ENCODE peak calls at places on chromosomes 7 and 10, in eight cellular contexts. One of them, this sample, is unnamed.

GRCh38 chr10:29737209-29737565 is 102.4 kb upstream of the SVIL start:
- DNase-seq in ovary: no peak
- DNase-seq in adrenal gland: no peak
- DNase-seq in A549: no peak
- DNase-seq in body of pancreas: no peak
- DNase-seq in esophagus squamous epithelium: no peak
- DNase-seq in tibial nerve: no peak
- DNase-seq in uterus: no peak
- DNase-seq in this sample: no peak

GRCh38 chr10:12720217-12720981 is 281.1 kb downstream of the CCDC3 start:
- DNase-seq in ovary: peak
- DNase-seq in adrenal gland: peak
- DNase-seq in A549: peak
- DNase-seq in body of pancreas: peak
- DNase-seq in esophagus squamous epithelium: no peak
- DNase-seq in tibial nerve: peak
- DNase-seq in uterus: peak
- DNase-seq in this sample: peak

GRCh38 chr10:6878067-6878412 is 298.0 kb upstream of the PRKCQ start:
- DNase-seq in ovary: no peak
- DNase-seq in adrenal gland: no peak
- DNase-seq in A549: peak
- DNase-seq in body of pancreas: no peak
- DNase-seq in esophagus squamous epithelium: no peak
- DNase-seq in tibial nerve: no peak
- DNase-seq in uterus: no peak
- DNase-seq in this sample: peak

GRCh38 chr10:28492093-28492492 is 40.8 kb upstream of the WAC start:
- DNase-seq in ovary: no peak
- DNase-seq in adrenal gland: no peak
- DNase-seq in A549: no peak
- DNase-seq in body of pancreas: no peak
- DNase-seq in esophagus squamous epithelium: no peak
- DNase-seq in tibial nerve: no peak
- DNase-seq in uterus: no peak
- DNase-seq in this sample: no peak

GRCh38 chr7:16129431-16130126 is 291.8 kb downstream of the CRPPA start:
- DNase-seq in ovary: no peak
- DNase-seq in adrenal gland: no peak
- DNase-seq in A549: peak
- DNase-seq in body of pancreas: no peak
- DNase-seq in esophagus squamous epithelium: no peak
- DNase-seq in tibial nerve: no peak
- DNase-seq in uterus: no peak
- DNase-seq in this sample: no peak

GRCh38 chr7:75983471-75984129 is 10.8 kb downstream of the TMEM120A start:
- DNase-seq in ovary: no peak
- DNase-seq in adrenal gland: peak
- DNase-seq in A549: no peak
- DNase-seq in body of pancreas: no peak
- DNase-seq in esophagus squamous epithelium: no peak
- DNase-seq in tibial nerve: no peak
- DNase-seq in uterus: no peak
- DNase-seq in this sample: no peak

GRCh38 chr10:102629661-102630614 is 14.3 kb upstream of the TRIM8 start:
- DNase-seq in ovary: no peak
- DNase-seq in adrenal gland: no peak
- DNase-seq in A549: peak
- DNase-seq in body of pancreas: no peak
- DNase-seq in esophagus squamous epithelium: no peak
- DNase-seq in tibial nerve: no peak
- DNase-seq in uterus: no peak
- DNase-seq in this sample: no peak

GRCh38 chr7:134114992-134115391 is 12.1 kb upstream of the LRGUK start:
- DNase-seq in ovary: no peak
- DNase-seq in adrenal gland: no peak
- DNase-seq in A549: no peak
- DNase-seq in body of pancreas: no peak
- DNase-seq in esophagus squamous epithelium: no peak
- DNase-seq in tibial nerve: no peak
- DNase-seq in uterus: no peak
- DNase-seq in this sample: no peak

GRCh38 chr10:27192284-27192683 is 37.1 kb downstream of the MASTL start:
- DNase-seq in ovary: no peak
- DNase-seq in adrenal gland: peak
- DNase-seq in A549: peak
- DNase-seq in body of pancreas: no peak
- DNase-seq in esophagus squamous epithelium: no peak
- DNase-seq in tibial nerve: no peak
- DNase-seq in uterus: no peak
- DNase-seq in this sample: no peak

GRCh38 chr7:158137516-158138328 is 449.9 kb downstream of the PTPRN2 start:
- DNase-seq in ovary: no peak
- DNase-seq in adrenal gland: no peak
- DNase-seq in A549: no peak
- DNase-seq in body of pancreas: no peak
- DNase-seq in esophagus squamous epithelium: no peak
- DNase-seq in tibial nerve: no peak
- DNase-seq in uterus: no peak
- DNase-seq in this sample: no peak

GRCh38 chr10:130452096-130452495 is 315.9 kb downstream of the GLRX3 start:
- DNase-seq in ovary: no peak
- DNase-seq in adrenal gland: no peak
- DNase-seq in A549: no peak
- DNase-seq in body of pancreas: no peak
- DNase-seq in esophagus squamous epithelium: no peak
- DNase-seq in tibial nerve: no peak
- DNase-seq in uterus: no peak
- DNase-seq in this sample: no peak

GRCh38 chr7:36683695-36684357 is 40.5 kb downstream of the AOAH start:
- DNase-seq in ovary: no peak
- DNase-seq in adrenal gland: no peak
- DNase-seq in A549: no peak
- DNase-seq in body of pancreas: no peak
- DNase-seq in esophagus squamous epithelium: no peak
- DNase-seq in tibial nerve: no peak
- DNase-seq in uterus: no peak
- DNase-seq in this sample: no peak

GRCh38 chr7:23105644-23106490 is at the start of gene KLHL7:
- DNase-seq in ovary: peak
- DNase-seq in adrenal gland: peak
- DNase-seq in A549: peak
- DNase-seq in body of pancreas: peak
- DNase-seq in esophagus squamous epithelium: peak
- DNase-seq in tibial nerve: peak
- DNase-seq in uterus: peak
- DNase-seq in this sample: peak
- TF ChIP-seq POLR2A in ovary: peak
- TF ChIP-seq POLR2A in adrenal gland: peak
- TF ChIP-seq POLR2A in A549: peak
- TF ChIP-seq POLR2A in body of pancreas: peak
- TF ChIP-seq POLR2A in esophagus squamous epithelium: peak
- TF ChIP-seq POLR2A in tibial nerve: peak
- TF ChIP-seq POLR2A in uterus: peak
- TF ChIP-seq POLR2A in this sample: peak

DNA sequence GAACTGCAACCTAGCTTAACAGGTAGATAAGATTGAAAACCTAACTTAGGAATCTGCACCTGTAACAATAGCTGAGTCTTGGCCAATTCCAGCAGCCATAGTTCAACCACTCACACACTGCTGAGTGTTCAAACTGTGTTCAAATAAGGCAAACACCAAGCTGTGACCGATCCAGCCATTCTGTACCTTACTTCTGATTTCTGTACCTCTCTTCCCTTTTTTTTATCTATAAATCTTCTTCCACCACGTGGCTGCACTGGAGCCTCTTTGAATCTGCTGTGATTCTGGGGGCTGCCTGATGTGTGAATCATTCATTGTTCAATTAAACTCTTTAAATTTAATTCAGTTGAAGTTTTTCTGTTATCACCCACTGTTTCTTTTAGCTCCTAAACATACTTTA is 15.7 kb upstream of the FOXL3 start:
- DNase-seq in ovary: no peak
- DNase-seq in adrenal gland: no peak
- DNase-seq in A549: no peak
- DNase-seq in body of pancreas: no peak
- DNase-seq in esophagus squamous epithelium: no peak
- DNase-seq in tibial nerve: no peak
- DNase-seq in uterus: no peak
- DNase-seq in this sample: no peak
- TF ChIP-seq POLR2A in ovary: no peak
- TF ChIP-seq POLR2A in adrenal gland: no peak
- TF ChIP-seq POLR2A in A549: no peak
- TF ChIP-seq POLR2A in body of pancreas: no peak
- TF ChIP-seq POLR2A in esophagus squamous epithelium: no peak
- TF ChIP-seq POLR2A in tibial nerve: no peak
- TF ChIP-seq POLR2A in uterus: no peak
- TF ChIP-seq POLR2A in this sample: no peak

DNA sequence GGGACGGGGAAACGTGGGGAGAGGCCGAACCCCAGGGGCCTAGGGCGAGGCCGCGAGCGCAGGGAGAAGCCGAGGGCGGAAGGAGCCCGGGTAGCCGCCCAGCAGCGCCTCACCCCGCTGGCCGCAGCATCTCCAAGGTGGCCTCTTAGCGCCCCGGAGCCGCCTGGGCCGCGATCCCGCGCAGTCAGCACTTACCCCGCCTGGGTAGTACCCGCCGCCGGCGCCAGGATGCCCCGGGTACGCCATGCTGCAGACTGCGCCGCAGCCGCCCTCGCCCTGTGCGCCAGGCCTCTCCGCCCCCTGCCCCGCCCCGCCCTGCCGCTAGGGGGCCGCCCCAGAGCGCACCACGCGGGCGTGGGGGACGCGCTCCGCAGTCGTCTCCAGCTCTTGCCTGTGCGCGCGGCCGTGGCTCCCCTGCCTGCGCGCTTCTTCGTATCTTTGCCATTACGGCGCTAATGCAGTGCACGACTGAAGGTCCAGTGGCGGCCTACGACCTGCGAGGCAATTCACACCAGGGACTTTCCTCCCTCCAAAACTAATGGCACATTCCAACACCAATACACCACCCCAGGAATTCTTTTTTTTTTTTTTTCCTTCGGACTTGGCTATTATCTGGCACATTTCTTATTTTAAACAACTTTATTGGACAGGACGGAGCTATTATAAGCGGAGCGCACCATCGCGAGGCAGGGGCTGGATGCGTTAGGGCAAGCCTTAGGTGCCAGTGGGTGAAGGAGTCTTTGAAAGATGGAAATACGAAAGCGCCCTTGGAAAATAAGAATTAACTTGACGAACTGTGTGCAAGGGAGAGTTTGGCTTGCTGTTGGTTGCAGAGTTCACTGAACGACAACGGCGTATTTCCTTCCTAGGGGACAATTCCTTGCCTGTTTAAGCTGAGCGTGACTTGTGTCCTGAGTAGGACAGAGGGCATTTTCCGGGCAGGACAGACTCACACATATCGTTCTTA is at the start of gene SRI:
- DNase-seq in ovary: peak
- DNase-seq in adrenal gland: peak
- DNase-seq in A549: peak
- DNase-seq in body of pancreas: peak
- DNase-seq in esophagus squamous epithelium: peak
- DNase-seq in tibial nerve: peak
- DNase-seq in uterus: peak
- DNase-seq in this sample: peak
- TF ChIP-seq POLR2A in ovary: peak
- TF ChIP-seq POLR2A in adrenal gland: peak
- TF ChIP-seq POLR2A in A549: peak
- TF ChIP-seq POLR2A in body of pancreas: peak
- TF ChIP-seq POLR2A in esophagus squamous epithelium: peak
- TF ChIP-seq POLR2A in tibial nerve: peak
- TF ChIP-seq POLR2A in uterus: peak
- TF ChIP-seq POLR2A in this sample: peak

GRCh38 chr7:2821161-2821841 is 22.8 kb downstream of the GNA12 start:
- DNase-seq in ovary: no peak
- DNase-seq in adrenal gland: peak
- DNase-seq in A549: peak
- DNase-seq in body of pancreas: peak
- DNase-seq in esophagus squamous epithelium: no peak
- DNase-seq in tibial nerve: no peak
- DNase-seq in uterus: no peak
- DNase-seq in this sample: no peak
- TF ChIP-seq POLR2A in ovary: no peak
- TF ChIP-seq POLR2A in adrenal gland: no peak
- TF ChIP-seq POLR2A in A549: no peak
- TF ChIP-seq POLR2A in body of pancreas: peak
- TF ChIP-seq POLR2A in esophagus squamous epithelium: no peak
- TF ChIP-seq POLR2A in tibial nerve: no peak
- TF ChIP-seq POLR2A in uterus: no peak
- TF ChIP-seq POLR2A in this sample: no peak

This sample was measured in erythroblast.